ENCODE peak calls at places on chromosomes 7 and 10, in ten cellular contexts. One of them, this sample, is unnamed.

GRCh38 chr10:44293842-44294241 is 91.1 kb downstream of the CXCL12 start:
- DNase-seq in activated CD4-positive, alpha-beta T cell treated with anti-CD3 and anti-CD28 coated beads, Interleukin-2, amount 50 U/mL, for 1 hour: no peak
- DNase-seq in stimulated activated CD4-positive, alpha-beta T cell treated with anti-CD3 and anti-CD28 coated beads, Interleukin-15, amount 100 ng/mL, for 1 hour: no peak
- DNase-seq in AG04450: peak
- DNase-seq in cardiac septum: no peak
- DNase-seq in kidney glomerular epithelial cell: peak
- DNase-seq in iris pigment epithelial cell: peak
- DNase-seq in aorta: no peak
- DNase-seq in T follicular helper cell: no peak
- DNase-seq in NB4: no peak
- DNase-seq in this sample: no peak

GRCh38 chr7:33130184-33130583 is 820 bp downstream of the BBS9 start:
- DNase-seq in AG04450: no peak
- DNase-seq in activated CD4-positive, alpha-beta T cell treated with anti-CD3 and anti-CD28 coated beads, Interleukin-2, amount 50 U/mL, for 1 hour: no peak
- DNase-seq in NB4: no peak
- DNase-seq in stimulated activated CD4-positive, alpha-beta T cell treated with anti-CD3 and anti-CD28 coated beads, Interleukin-15, amount 100 ng/mL, for 1 hour: no peak
- DNase-seq in T follicular helper cell: no peak
- DNase-seq in kidney glomerular epithelial cell: peak
- DNase-seq in iris pigment epithelial cell: peak
- DNase-seq in aorta: no peak
- DNase-seq in cardiac septum: no peak
- DNase-seq in this sample: no peak

GRCh38 chr7:127404282-127405049 is 12.0 kb upstream of the ZNF800 start:
- DNase-seq in stimulated activated CD4-positive, alpha-beta T cell treated with anti-CD3 and anti-CD28 coated beads, Interleukin-15, amount 100 ng/mL, for 1 hour: no peak
- DNase-seq in kidney glomerular epithelial cell: no peak
- DNase-seq in iris pigment epithelial cell: no peak
- DNase-seq in T follicular helper cell: no peak
- DNase-seq in NB4: no peak
- DNase-seq in cardiac septum: no peak
- DNase-seq in activated CD4-positive, alpha-beta T cell treated with anti-CD3 and anti-CD28 coated beads, Interleukin-2, amount 50 U/mL, for 1 hour: no peak
- DNase-seq in AG04450: no peak
- DNase-seq in aorta: no peak
- DNase-seq in this sample: no peak

GRCh38 chr10:50594012-50594411 is 29.7 kb downstream of the SGMS1 start:
- DNase-seq in AG04450: peak
- DNase-seq in aorta: no peak
- DNase-seq in kidney glomerular epithelial cell: no peak
- DNase-seq in NB4: no peak
- DNase-seq in T follicular helper cell: no peak
- DNase-seq in activated CD4-positive, alpha-beta T cell treated with anti-CD3 and anti-CD28 coated beads, Interleukin-2, amount 50 U/mL, for 1 hour: no peak
- DNase-seq in iris pigment epithelial cell: peak
- DNase-seq in cardiac septum: no peak
- DNase-seq in stimulated activated CD4-positive, alpha-beta T cell treated with anti-CD3 and anti-CD28 coated beads, Interleukin-15, amount 100 ng/mL, for 1 hour: no peak
- DNase-seq in this sample: no peak

GRCh38 chr10:95655571-95656290 is 780 bp downstream of the ALDH18A1 start:
- DNase-seq in NB4: peak
- DNase-seq in activated CD4-positive, alpha-beta T cell treated with anti-CD3 and anti-CD28 coated beads, Interleukin-2, amount 50 U/mL, for 1 hour: no peak
- DNase-seq in kidney glomerular epithelial cell: peak
- DNase-seq in aorta: peak
- DNase-seq in AG04450: no peak
- DNase-seq in cardiac septum: no peak
- DNase-seq in iris pigment epithelial cell: peak
- DNase-seq in stimulated activated CD4-positive, alpha-beta T cell treated with anti-CD3 and anti-CD28 coated beads, Interleukin-15, amount 100 ng/mL, for 1 hour: no peak
- DNase-seq in T follicular helper cell: no peak
- DNase-seq in this sample: no peak

GRCh38 chr7:116954443-116954838 is 1.1 kb downstream of the ST7 start:
- DNase-seq in cardiac septum: no peak
- DNase-seq in aorta: no peak
- DNase-seq in AG04450: no peak
- DNase-seq in NB4: no peak
- DNase-seq in T follicular helper cell: no peak
- DNase-seq in stimulated activated CD4-positive, alpha-beta T cell treated with anti-CD3 and anti-CD28 coated beads, Interleukin-15, amount 100 ng/mL, for 1 hour: no peak
- DNase-seq in activated CD4-positive, alpha-beta T cell treated with anti-CD3 and anti-CD28 coated beads, Interleukin-2, amount 50 U/mL, for 1 hour: no peak
- DNase-seq in iris pigment epithelial cell: no peak
- DNase-seq in kidney glomerular epithelial cell: no peak
- DNase-seq in this sample: no peak

GRCh38 chr10:76786673-76787072 is 850.9 kb downstream of the KCNMA1 start:
- DNase-seq in NB4: no peak
- DNase-seq in cardiac septum: no peak
- DNase-seq in aorta: no peak
- DNase-seq in kidney glomerular epithelial cell: no peak
- DNase-seq in AG04450: no peak
- DNase-seq in stimulated activated CD4-positive, alpha-beta T cell treated with anti-CD3 and anti-CD28 coated beads, Interleukin-15, amount 100 ng/mL, for 1 hour: no peak
- DNase-seq in activated CD4-positive, alpha-beta T cell treated with anti-CD3 and anti-CD28 coated beads, Interleukin-2, amount 50 U/mL, for 1 hour: no peak
- DNase-seq in iris pigment epithelial cell: no peak
- DNase-seq in T follicular helper cell: no peak
- DNase-seq in this sample: no peak

GRCh38 chr10:97547889-97548485 is 24.6 kb upstream of the ANKRD2 start:
- DNase-seq in AG04450: no peak
- DNase-seq in kidney glomerular epithelial cell: no peak
- DNase-seq in aorta: no peak
- DNase-seq in NB4: no peak
- DNase-seq in T follicular helper cell: no peak
- DNase-seq in activated CD4-positive, alpha-beta T cell treated with anti-CD3 and anti-CD28 coated beads, Interleukin-2, amount 50 U/mL, for 1 hour: no peak
- DNase-seq in cardiac septum: peak
- DNase-seq in iris pigment epithelial cell: no peak
- DNase-seq in stimulated activated CD4-positive, alpha-beta T cell treated with anti-CD3 and anti-CD28 coated beads, Interleukin-15, amount 100 ng/mL, for 1 hour: no peak
- DNase-seq in this sample: no peak

GRCh38 chr10:6399241-6399701 is 180.8 kb downstream of the PRKCQ start:
- DNase-seq in T follicular helper cell: no peak
- DNase-seq in AG04450: peak
- DNase-seq in kidney glomerular epithelial cell: no peak
- DNase-seq in aorta: no peak
- DNase-seq in activated CD4-positive, alpha-beta T cell treated with anti-CD3 and anti-CD28 coated beads, Interleukin-2, amount 50 U/mL, for 1 hour: no peak
- DNase-seq in cardiac septum: peak
- DNase-seq in iris pigment epithelial cell: peak
- DNase-seq in stimulated activated CD4-positive, alpha-beta T cell treated with anti-CD3 and anti-CD28 coated beads, Interleukin-15, amount 100 ng/mL, for 1 hour: no peak
- DNase-seq in NB4: peak
- DNase-seq in this sample: no peak

This sample was measured in B cell.